ENCODE peak calls at places on chromosomes 7 and 10, in five cellular contexts. One of them, this sample, is unnamed.

GRCh38 chr10:131858118-131858515 is 42.7 kb upstream of the PPP2R2D start:
- DNase-seq in pancreas: no peak
- DNase-seq in spleen: peak; percentile 56
- DNase-seq in fibroblast of the aortic adventitia: no peak
- DNase-seq in foreskin fibroblast: no peak
- DNase-seq in this sample: no peak

GRCh38 chr7:31982962-31983361 is 87.2 kb downstream of the PDE1C start:
- DNase-seq in pancreas: no peak
- DNase-seq in spleen: no peak
- DNase-seq in fibroblast of the aortic adventitia: no peak
- DNase-seq in foreskin fibroblast: no peak
- DNase-seq in this sample: no peak

GRCh38 chr10:24642921-24643678 is 80.6 kb downstream of the ARHGAP21 start:
- DNase-seq in pancreas: no peak
- DNase-seq in spleen: no peak
- DNase-seq in fibroblast of the aortic adventitia: peak; percentile 94
- DNase-seq in foreskin fibroblast: peak; percentile 88
- DNase-seq in this sample: no peak

GRCh38 chr7:100022621-100023020 is 7.2 kb downstream of the ZKSCAN1 start:
- DNase-seq in pancreas: no peak
- DNase-seq in spleen: no peak
- DNase-seq in fibroblast of the aortic adventitia: no peak
- DNase-seq in foreskin fibroblast: no peak
- DNase-seq in this sample: no peak

GRCh38 chr7:32059289-32060045 is 10.7 kb downstream of the PDE1C start:
- DNase-seq in pancreas: no peak
- DNase-seq in spleen: no peak
- DNase-seq in fibroblast of the aortic adventitia: peak; percentile 12
- DNase-seq in foreskin fibroblast: peak; percentile 10
- DNase-seq in this sample: no peak

GRCh38 chr7:157009170-157009777 is 1.2 kb downstream of the MNX1 start:
- DNase-seq in pancreas: peak; percentile 82
- DNase-seq in spleen: peak; percentile 72
- DNase-seq in fibroblast of the aortic adventitia: no peak
- DNase-seq in foreskin fibroblast: peak; percentile 10
- DNase-seq in this sample: no peak

GRCh38 chr7:140675726-140676125 is 3.0 kb downstream of the ADCK2 start:
- DNase-seq in pancreas: no peak
- DNase-seq in spleen: peak; percentile 46
- DNase-seq in fibroblast of the aortic adventitia: no peak
- DNase-seq in foreskin fibroblast: no peak
- DNase-seq in this sample: no peak

GRCh38 chr10:48505394-48506112 is 99.3 kb downstream of the ARHGAP22 start:
- DNase-seq in pancreas: no peak
- DNase-seq in spleen: peak; percentile 56
- DNase-seq in fibroblast of the aortic adventitia: no peak
- DNase-seq in foreskin fibroblast: no peak
- DNase-seq in this sample: no peak

GRCh38 chr10:2019281-2019680 is 282.0 kb upstream of the ADARB2 start:
- DNase-seq in pancreas: no peak
- DNase-seq in spleen: no peak
- DNase-seq in fibroblast of the aortic adventitia: no peak
- DNase-seq in foreskin fibroblast: no peak
- DNase-seq in this sample: no peak

GRCh38 chr7:86978804-86979506 is 80.5 kb downstream of the ELAPOR2 start:
- DNase-seq in pancreas: no peak
- DNase-seq in spleen: no peak
- DNase-seq in fibroblast of the aortic adventitia: no peak
- DNase-seq in foreskin fibroblast: no peak
- DNase-seq in this sample: peak; percentile 83

GRCh38 chr10:293636-294035 is 158.4 kb downstream of the ZMYND11 start:
- DNase-seq in pancreas: no peak
- DNase-seq in spleen: no peak
- DNase-seq in fibroblast of the aortic adventitia: no peak
- DNase-seq in foreskin fibroblast: no peak
- DNase-seq in this sample: no peak

GRCh38 chr7:129122086-129122750 is 22.3 kb upstream of the TSPAN33 start:
- DNase-seq in pancreas: no peak
- DNase-seq in spleen: no peak
- DNase-seq in fibroblast of the aortic adventitia: no peak
- DNase-seq in foreskin fibroblast: no peak
- DNase-seq in this sample: no peak

GRCh38 chr10:32149257-32149955 is 93.2 kb upstream of the KIF5B start:
- DNase-seq in pancreas: no peak
- DNase-seq in spleen: no peak
- DNase-seq in fibroblast of the aortic adventitia: peak; percentile 99
- DNase-seq in foreskin fibroblast: peak; percentile 82
- DNase-seq in this sample: no peak

GRCh38 chr7:95441042-95441823 is 6.4 kb upstream of the PON2 start:
- DNase-seq in pancreas: no peak
- DNase-seq in spleen: no peak
- DNase-seq in fibroblast of the aortic adventitia: no peak
- DNase-seq in foreskin fibroblast: no peak
- DNase-seq in this sample: no peak

This sample was measured in CD8-positive, alpha-beta memory T cell.